ENCODE peak calls at places on chromosomes 7 and 10, in four cellular contexts. X is transverse colon, H is GM23338, A is pancreas. J is an unnamed sample.

GRCh38 chr10:125795111-125795510 is 19.5 kb upstream of the MMP21 start:
- DNase-seq in X (no peak), H (no peak), A (no peak), J (peak)

GRCh38 chr7:157292770-157293412 is 43.9 kb upstream of the DNAJB6 start:
- DNase-seq in X (peak), H (peak), A (peak), J (no peak)

GRCh38 chr10:113549856-113550255 is 3.0 kb upstream of the HABP2 start:
- DNase-seq in X (no peak), H (no peak), A (no peak), J (no peak)

GRCh38 chr10:12707461-12708185 is 293.9 kb downstream of the CCDC3 start:
- DNase-seq in X (peak), H (peak), A (no peak), J (no peak)

GRCh38 chr7:98881561-98882315 is 3.4 kb downstream of the TRRAP start:
- DNase-seq in X (no peak), H (no peak), A (no peak), J (no peak)

GRCh38 chr7:1940402-1940786 is 270.3 kb downstream of the ELFN1 start:
- DNase-seq in X (peak), H (no peak), A (peak), J (peak)

GRCh38 chr10:110852255-110852896 is 19.4 kb upstream of the PDCD4 start:
- DNase-seq in X (no peak), H (peak), A (no peak), J (no peak)

GRCh38 chr7:70319057-70319456 is 720.8 kb downstream of the AUTS2 start:
- DNase-seq in X (no peak), H (no peak), A (no peak), J (no peak)

GRCh38 chr7:47186316-47186715 is 395.6 kb downstream of the TNS3 start:
- DNase-seq in X (no peak), H (no peak), A (no peak), J (no peak)

GRCh38 chr10:124493191-124493936 is 31.7 kb downstream of the LHPP start:
- DNase-seq in X (no peak), H (no peak), A (no peak), J (no peak)

GRCh38 chr7:156153590-156153989 is 341.3 kb upstream of the SHH start:
- DNase-seq in X (no peak), H (no peak), A (no peak), J (no peak)

GRCh38 chr7:33928986-33929385 is 23.6 kb downstream of the BMPER start:
- DNase-seq in X (no peak), H (no peak), A (no peak), J (peak)

GRCh38 chr10:112361951-112362770 is 11.8 kb upstream of the ACSL5 start:
- DNase-seq in X (peak), H (peak), A (no peak), J (peak)

GRCh38 chr10:105239311-105240215 is 598.5 kb downstream of the SORCS3 start:
- DNase-seq in X (no peak), H (no peak), A (no peak), J (peak)

GRCh38 chr7:42930889-42931288 is 1.1 kb downstream of the PSMA2 start:
- DNase-seq in X (no peak), H (no peak), A (no peak), J (no peak)
- H3K4me3 ChIP-seq in X (peak), H (peak), A (peak), J (peak)

GRCh38 chr10:103232772-103233488 is 12.8 kb upstream of the RPEL1 start:
- DNase-seq in X (no peak), H (peak), A (no peak), J (no peak)

GRCh38 chr10:103241262-103242011 is 4.2 kb upstream of the RPEL1 start:
- DNase-seq in X (peak), H (peak), A (no peak), J (no peak)

GRCh38 chr10:103235775-103236174 is 9.9 kb upstream of the RPEL1 start:
- DNase-seq in X (no peak), H (no peak), A (no peak), J (no peak)

DNA sequence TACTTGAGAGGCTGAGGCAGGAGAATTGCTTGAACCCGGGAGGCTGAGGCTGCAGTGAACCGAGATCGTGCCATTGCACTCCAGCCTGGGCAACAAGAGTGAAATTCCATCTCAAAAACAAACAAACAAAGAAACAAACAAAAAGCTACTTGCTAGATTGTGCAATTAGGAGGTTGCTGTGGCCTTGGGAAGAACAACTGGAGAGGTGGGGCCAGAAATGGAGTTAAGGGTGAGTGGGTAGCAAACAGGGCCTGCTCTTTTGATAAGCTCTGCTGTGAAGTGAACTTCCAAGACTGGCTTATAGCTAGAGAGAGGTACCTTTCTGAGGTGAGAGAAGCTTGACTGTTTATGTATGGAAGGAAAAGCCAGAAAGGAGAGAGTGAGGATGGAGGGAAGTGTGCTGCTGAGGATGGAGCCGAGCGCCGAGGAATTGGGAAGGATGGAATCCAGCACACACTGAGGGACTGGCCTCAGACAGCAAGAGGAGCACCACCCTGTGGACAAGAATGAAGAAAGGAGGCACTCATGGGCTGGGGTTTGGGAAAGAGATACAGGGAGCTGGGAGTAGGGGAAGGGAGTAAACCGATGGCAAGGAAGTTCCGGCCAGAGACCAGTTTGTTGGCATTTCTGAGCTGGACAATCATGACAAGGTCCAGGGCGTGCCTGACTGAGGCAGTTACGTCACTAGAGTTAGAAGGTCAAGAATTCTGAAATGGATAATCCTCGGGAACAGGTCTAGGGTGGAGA is 7.0 kb upstream of the RPEL1 start:
- DNase-seq in X (peak), H (peak), A (no peak), J (no peak)
- TF ChIP-seq CTCF in X (peak), H (peak), A (no peak), J (peak)

GRCh38 chr10:128491686-128492085 is 365.5 kb upstream of the MKI67 start:
- DNase-seq in X (no peak), H (no peak), A (no peak), J (no peak)

GRCh38 chr10:128485701-128486235 is 359.5 kb upstream of the MKI67 start:
- DNase-seq in X (no peak), H (no peak), A (no peak), J (no peak)

GRCh38 chr10:128487517-128487916 is 361.3 kb upstream of the MKI67 start:
- DNase-seq in X (no peak), H (no peak), A (no peak), J (no peak)

GRCh38 chr10:128493811-128494210 is 367.6 kb upstream of the MKI67 start:
- DNase-seq in X (no peak), H (no peak), A (no peak), J (no peak)

GRCh38 chr10:128489324-128490247 is 363.4 kb upstream of the MKI67 start:
- DNase-seq in X (no peak), H (no peak), A (no peak), J (no peak)
- H3K4me3 ChIP-seq in X (no peak), H (no peak), A (no peak), J (no peak)

GRCh38 chr10:130500251-130501000 is 364.2 kb downstream of the GLRX3 start:
- DNase-seq in X (no peak), H (no peak), A (no peak), J (no peak)

GRCh38 chr10:130498042-130498441 is 361.9 kb downstream of the GLRX3 start:
- DNase-seq in X (no peak), H (no peak), A (no peak), J (no peak)

GRCh38 chr10:130499541-130499940 is 363.4 kb downstream of the GLRX3 start:
- DNase-seq in X (no peak), H (no peak), A (no peak), J (no peak)

GRCh38 chr10:130497056-130498010 is 361.1 kb downstream of the GLRX3 start:
- DNase-seq in X (no peak), H (no peak), A (no peak), J (no peak)

DNA sequence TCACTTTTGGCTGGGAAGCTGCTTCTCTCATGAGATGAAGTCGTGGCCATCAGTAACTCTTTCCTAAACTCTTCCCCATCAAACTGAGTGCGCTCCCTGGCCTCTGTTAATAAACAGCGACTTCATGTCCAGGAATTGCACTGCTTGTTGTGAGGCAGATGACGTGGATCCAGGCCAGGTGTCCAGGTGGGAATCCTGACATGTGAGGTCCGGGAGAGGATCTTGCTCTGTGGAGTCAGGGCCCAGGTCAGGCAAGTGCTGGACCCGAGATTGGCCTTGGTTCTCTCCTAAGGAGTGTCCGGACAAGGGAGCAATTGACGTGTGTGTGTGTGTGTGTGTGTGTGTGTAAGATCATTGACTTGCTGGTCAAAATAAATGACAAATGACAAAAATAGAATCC is 362.7 kb downstream of the GLRX3 start:
- DNase-seq in X (no peak), H (no peak), A (no peak), J (no peak)
- TF ChIP-seq CTCF in X (no peak), H (no peak), A (no peak), J (no peak)

J was measured in left ventricle myocardium inferior.